ENCODE peak calls at places on chromosomes 4 and X, in nine cellular contexts. V is suprapubic skin, Q is upper lobe of left lung, D is K562, M is A549, X is sigmoid colon, J is transverse colon, B is tibial nerve, U is H1. R is an unnamed sample.

GRCh38 chr4:15744016-15744415 is 34.1 kb upstream of the CD38 start:
- DNase-seq in D (no peak), B (no peak), V (no peak), X (no peak), U (no peak), M (no peak), J (no peak), Q (no peak), R (no peak)

GRCh38 chr4:19492611-19493010 is 759.1 kb upstream of the SLIT2 start:
- DNase-seq in M (no peak), U (no peak), B (no peak), Q (no peak), X (no peak), D (no peak), V (no peak), J (no peak), R (no peak)

GRCh38 chr4:186108391-186108790 is 3.9 kb downstream of the FAM149A start:
- DNase-seq in D (no peak), B (no peak), M (no peak), V (no peak), X (no peak), U (no peak), J (no peak), Q (no peak), R (no peak)

GRCh38 chr4:98625920-98626319 is 32.5 kb downstream of the TSPAN5 start:
- DNase-seq in J (no peak), B (no peak), M (no peak), U (no peak), Q (no peak), X (no peak), D (no peak), V (no peak), R (no peak)

GRCh38 chr4:119131160-119131559 is 4.5 kb upstream of the MYOZ2 start:
- DNase-seq in Q (no peak), B (no peak), U (no peak), V (no peak), D (no peak), X (no peak), J (no peak), M (no peak), R (no peak)

GRCh38 chrX:27751976-27752375 is 55.8 kb upstream of the MAGEB10 start:
- DNase-seq in J (no peak), D (no peak), X (no peak), M (no peak), B (no peak), U (no peak), Q (no peak), V (no peak), R (no peak)

GRCh38 chr4:184950117-184950830 is 68.0 kb upstream of the HELT start:
- DNase-seq in D (no peak), B (no peak), V (no peak), M (no peak), Q (no peak), U (no peak), J (no peak), X (no peak), R (no peak)

GRCh38 chr4:108774809-108775530 is 12.1 kb upstream of the ETNPPL start:
- DNase-seq in B (no peak), X (no peak), J (no peak), Q (no peak), V (no peak), M (peak; percentile 5), D (no peak), U (no peak), R (no peak)

GRCh38 chr4:54607067-54607466 is 50.7 kb upstream of the KIT start:
- DNase-seq in M (no peak), J (no peak), B (no peak), Q (no peak), D (no peak), X (no peak), V (no peak), U (no peak), R (no peak)

GRCh38 chr4:139912423-139912822 is 241.6 kb downstream of the MAML3 start:
- DNase-seq in M (no peak), B (no peak), J (no peak), V (no peak), Q (no peak), U (no peak), X (no peak), D (no peak), R (no peak)

GRCh38 chr4:139907001-139907809 is 241.6 kb downstream of the MGST2 start:
- DNase-seq in X (no peak), J (no peak), U (no peak), M (no peak), B (no peak), D (no peak), Q (no peak), V (no peak), R (no peak)

GRCh38 chr4:139909036-139909435 is 243.4 kb downstream of the MGST2 start:
- DNase-seq in J (no peak), V (no peak), B (no peak), U (no peak), M (no peak), Q (no peak), X (no peak), D (no peak), R (no peak)

GRCh38 chr4:139913398-139913990 is 240.5 kb downstream of the MAML3 start:
- DNase-seq in J (no peak), X (no peak), V (no peak), D (no peak), Q (no peak), U (no peak), M (no peak), B (no peak), R (peak; percentile 46)

GRCh38 chr4:139910106-139910505 is 243.9 kb downstream of the MAML3 start:
- DNase-seq in U (no peak), B (no peak), X (no peak), J (no peak), Q (no peak), V (no peak), M (no peak), D (no peak), R (no peak)
- TF ChIP-seq EP300 in U (no peak), B (no peak), X (no peak), J (no peak), Q (no peak), V (no peak), M (no peak), D (no peak), R (no peak)

DNA sequence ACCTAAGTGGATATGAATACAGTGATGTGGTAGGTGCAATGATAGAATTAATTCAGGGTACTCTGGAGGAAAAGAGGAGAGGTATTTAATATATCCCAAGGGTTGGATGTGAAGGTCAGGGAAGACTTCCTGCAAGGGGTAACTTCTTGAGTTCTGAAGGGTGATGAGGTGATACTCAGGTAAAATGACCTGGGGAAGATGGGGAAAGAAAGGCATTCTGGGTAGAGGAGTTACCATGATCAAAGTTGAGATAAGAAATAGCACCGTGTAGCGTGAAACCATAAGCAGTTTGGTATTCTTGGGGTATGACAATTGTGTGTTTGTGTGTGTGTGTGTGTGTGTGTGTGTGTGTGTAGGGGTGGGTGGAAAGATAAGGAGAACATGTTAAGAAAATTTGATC is 270.4 kb upstream of the LCORL start:
- DNase-seq in J (no peak), M (no peak), Q (no peak), B (no peak), D (no peak), X (no peak), U (no peak), V (no peak), R (no peak)
- TF ChIP-seq EP300 in J (no peak), M (no peak), Q (no peak), B (no peak), D (no peak), X (no peak), U (no peak), V (no peak), R (no peak)

DNA sequence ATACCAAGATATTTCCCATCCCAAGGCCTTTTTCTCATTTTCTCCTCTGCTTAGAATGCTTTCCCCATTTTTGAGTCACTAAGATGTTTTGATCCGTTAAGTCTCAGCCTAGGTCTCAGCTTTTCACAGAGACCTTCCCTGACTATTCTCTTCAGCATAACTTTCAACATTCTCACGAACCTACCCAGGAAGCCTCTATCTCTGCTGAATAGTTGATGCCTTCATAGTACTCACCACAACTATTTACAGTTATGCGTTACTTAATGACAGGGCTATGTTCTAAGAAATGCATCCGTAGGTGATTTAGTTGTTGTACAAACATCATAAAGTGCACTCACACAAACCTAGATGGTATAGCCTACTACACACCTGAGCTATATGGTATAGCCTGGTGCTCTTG is 64.5 kb downstream of the ARL9 start:
- DNase-seq in J (no peak), D (no peak), V (no peak), B (no peak), M (no peak), U (no peak), Q (no peak), X (no peak), R (no peak)
- TF ChIP-seq EP300 in J (no peak), D (no peak), V (no peak), B (no peak), M (no peak), U (no peak), Q (no peak), X (no peak), R (no peak)

GRCh38 chr4:71863457-71863856 is 79.6 kb upstream of the GC start:
- DNase-seq in U (no peak), X (no peak), J (no peak), D (no peak), B (no peak), M (no peak), V (no peak), Q (no peak), R (no peak)

GRCh38 chr4:71864380-71864779 is 80.5 kb upstream of the GC start:
- DNase-seq in V (no peak), U (no peak), Q (no peak), M (no peak), J (no peak), D (no peak), B (no peak), X (no peak), R (no peak)

GRCh38 chr4:71866212-71866885 is 82.5 kb upstream of the GC start:
- DNase-seq in J (no peak), B (no peak), D (no peak), Q (no peak), M (no peak), U (no peak), V (no peak), X (no peak), R (no peak)

GRCh38 chr4:71870456-71870855 is 86.6 kb upstream of the GC start:
- DNase-seq in B (no peak), U (no peak), V (no peak), Q (no peak), J (peak; percentile 10), X (no peak), D (no peak), M (no peak), R (no peak)

GRCh38 chr4:71867598-71867997 is 83.7 kb upstream of the GC start:
- DNase-seq in X (no peak), U (no peak), M (no peak), J (no peak), D (no peak), Q (no peak), V (no peak), B (no peak), R (no peak)
- TF ChIP-seq EP300 in X (no peak), U (no peak), M (no peak), J (no peak), D (no peak), Q (no peak), V (no peak), B (no peak), R (no peak)

DNA sequence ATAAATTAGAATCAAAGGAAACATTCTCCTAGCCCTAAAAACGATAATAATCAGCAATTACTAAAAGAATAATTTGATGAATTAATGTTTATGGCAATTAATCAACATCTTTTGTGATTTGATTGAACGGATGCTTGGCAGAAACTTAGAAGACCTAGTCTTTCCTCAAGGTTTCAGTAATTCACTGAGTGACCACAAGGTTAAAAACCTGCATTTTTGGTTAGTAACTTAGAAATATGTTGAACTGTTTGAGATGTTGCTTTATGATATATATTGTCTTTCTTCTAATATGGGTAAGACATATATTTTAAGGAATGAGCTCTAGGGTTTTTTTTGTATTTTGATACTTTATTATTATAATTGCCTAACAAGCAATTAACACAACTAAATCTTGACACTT is 793.0 kb upstream of the NDST4 start:
- DNase-seq in Q (no peak), B (no peak), D (no peak), J (no peak), M (no peak), X (no peak), V (no peak), U (no peak), R (no peak)
- TF ChIP-seq EP300 in Q (no peak), B (no peak), D (no peak), J (no peak), M (no peak), X (no peak), V (no peak), U (no peak), R (no peak)

R was measured in ovary.